ENCODE peak calls at places on chromosomes 3 and 15, in four cellular contexts. C, S, L and K are unnamed samples.

GRCh38 chr3:119228290-119229145 is 12.2 kb downstream of the B4GALT4 start:
- DNase-seq in C (no peak), S (no peak), L (no peak), K (no peak)

GRCh38 chr3:127088511-127089430 is 104.2 kb upstream of the PRR23E start:
- DNase-seq in C (no peak), S (no peak), L (peak; percentile 36), K (no peak)

GRCh38 chr3:95654567-95655362 is 1159.6 kb upstream of the EPHA6 start:
- DNase-seq in C (no peak), S (no peak), L (no peak), K (no peak)

GRCh38 chr3:149314807-149315578 is 18.4 kb downstream of the TM4SF18 start:
- DNase-seq in C (no peak), S (no peak), L (no peak), K (no peak)

GRCh38 chr15:49045691-49046112 is 544 bp downstream of the SECISBP2L start:
- DNase-seq in C (peak; percentile 30), S (peak; percentile 64), L (no peak), K (no peak)

GRCh38 chr3:78941587-78941986 is 826.2 kb downstream of the ROBO1 start:
- DNase-seq in C (no peak), S (no peak), L (no peak), K (no peak)

GRCh38 chr3:23697416-23697815 is 108.3 kb upstream of the UBE2E1 start:
- DNase-seq in C (no peak), S (no peak), L (no peak), K (no peak)

GRCh38 chr3:53109822-53110771 is 20.1 kb downstream of the RFT1 start:
- DNase-seq in C (peak; percentile 87), S (peak; percentile 20), L (peak; percentile 79), K (peak; percentile 86)

GRCh38 chr3:5186854-5187151 is 704 bp upstream of the EDEM1 start:
- DNase-seq in C (no peak), S (peak; percentile 25), L (no peak), K (no peak)

GRCh38 chr15:63891079-63891762 is 57.5 kb upstream of the HERC1 start:
- DNase-seq in C (peak; percentile 82), S (peak; percentile 81), L (peak; percentile 82), K (peak; percentile 71)

GRCh38 chr15:65056868-65057548 is 10.8 kb downstream of the RASL12 start:
- DNase-seq in C (no peak), S (no peak), L (no peak), K (no peak)

DNA sequence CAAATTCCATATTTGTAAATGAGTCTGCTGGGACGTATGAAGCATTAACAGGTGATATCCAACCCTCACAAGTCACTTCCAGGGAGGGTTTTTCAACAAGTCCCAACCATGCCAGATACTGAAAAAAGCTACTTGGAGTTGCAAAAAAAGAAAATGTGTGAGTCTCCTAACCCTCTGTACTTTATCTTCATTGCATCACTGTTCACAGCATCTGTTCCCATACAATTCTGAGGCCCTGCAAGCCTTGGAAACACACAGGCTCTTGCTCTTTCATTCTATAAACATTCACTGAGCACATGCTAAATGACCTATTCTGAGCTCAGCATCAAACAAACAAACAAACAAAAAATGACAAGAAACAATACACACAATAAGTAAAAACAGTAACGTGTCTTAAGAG is 120.8 kb downstream of the RFTN1 start:
- DNase-seq in C (no peak), S (no peak), L (no peak), K (no peak)
- H3K4me1 ChIP-seq in C (peaks cover 15% of the 10 kb centered on the region), S (peaks cover 30% of the 10 kb centered on the region), L (no peaks in the 10 kb centered on the region), K (no peaks in the 10 kb centered on the region)

DNA sequence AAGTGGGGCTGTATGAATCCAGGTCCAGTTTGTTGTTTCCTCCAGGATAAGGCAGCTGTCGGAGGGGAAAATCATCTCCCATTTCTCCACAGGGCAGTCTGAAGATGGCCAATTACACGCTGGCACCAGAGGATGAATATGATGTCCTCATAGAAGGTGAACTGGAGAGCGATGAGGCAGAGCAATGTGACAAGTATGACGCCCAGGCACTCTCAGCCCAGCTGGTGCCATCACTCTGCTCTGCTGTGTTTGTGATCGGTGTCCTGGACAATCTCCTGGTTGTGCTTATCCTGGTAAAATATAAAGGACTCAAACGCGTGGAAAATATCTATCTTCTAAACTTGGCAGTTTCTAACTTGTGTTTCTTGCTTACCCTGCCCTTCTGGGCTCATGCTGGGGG is 917 bp downstream of the CCRL2 start:
- DNase-seq in C (no peak), S (no peak), L (no peak), K (no peak)
- H3K4me3 ChIP-seq in C (peak overlapping the region; percentile 52), S (no peak overlapping the region), L (no peak overlapping the region), K (no peak overlapping the region)

GRCh38 chr15:89129816-89130134 is 41.5 kb downstream of the ABHD2 start:
- DNase-seq in C (no peak), S (no peak), L (no peak), K (no peak)
- H3K4me1 ChIP-seq in C (peaks cover 58% of the 10 kb centered on the region), S (peaks cover 9% of the 10 kb centered on the region), L (peaks cover 6% of the 10 kb centered on the region), K (peaks cover 15% of the 10 kb centered on the region)

GRCh38 chr3:177589921-177590336 is 392.6 kb upstream of the TBL1XR1 start:
- DNase-seq in C (no peak), S (no peak), L (peak; percentile 48), K (peak; percentile 29)
- H3K4me3 ChIP-seq in C (no peak overlapping the region), S (no peak overlapping the region), L (no peak overlapping the region), K (no peak overlapping the region)